ENCODE peak calls at places on chromosomes 3 and 15, in six cellular contexts. S is HFF-Myc, Y is GM06990, F is PC-9, G is HepG2, M is endodermal cell. H is an unnamed sample.

GRCh38 chr3:182212479-182213076 is 500.9 kb downstream of the SOX2 start:
- DNase-seq in S (peak; percentile 27), Y (no peak), G (peak; percentile 96), M (peak; percentile 85), F (peak; percentile 87), H (peak; percentile 92)

GRCh38 chr3:109050591-109051167 is 67.3 kb downstream of the MORC1 start:
- DNase-seq in S (no peak), Y (no peak), G (peak; percentile 3), M (peak; percentile 56), F (peak; percentile 20), H (peak; percentile 41)

GRCh38 chr15:88215249-88215648 is 41.3 kb downstream of the NTRK3 start:
- DNase-seq in Y (no peak), M (no peak), S (no peak), F (no peak), G (no peak), H (no peak)

GRCh38 chr3:47298439-47298838 is 15.7 kb downstream of the KLHL18 start:
- DNase-seq in Y (no peak), G (no peak), F (no peak), M (no peak), S (no peak), H (no peak)

GRCh38 chr3:150341893-150342292 is 66.2 kb upstream of the TSC22D2 start:
- DNase-seq in F (no peak), S (no peak), Y (no peak), M (no peak), G (no peak), H (no peak)

GRCh38 chr15:95394186-95395067 is 936.1 kb upstream of the NR2F2 start:
- DNase-seq in Y (no peak), M (no peak), G (no peak), F (no peak), S (no peak), H (no peak)

GRCh38 chr15:74555192-74555591 is 14.2 kb downstream of the ARID3B start:
- DNase-seq in G (no peak), Y (no peak), S (no peak), F (no peak), M (peak; percentile 13), H (no peak)

GRCh38 chr15:97759363-97759762 is 201.1 kb upstream of the ARRDC4 start:
- DNase-seq in S (no peak), M (no peak), G (no peak), F (no peak), Y (no peak), H (no peak)

GRCh38 chr3:24583004-24583403 is 88.4 kb upstream of the THRB start:
- DNase-seq in F (no peak), M (no peak), Y (no peak), S (no peak), G (peak; percentile 30), H (peak; percentile 21)

GRCh38 chr15:63818191-63818590 is 15.6 kb downstream of the HERC1 start:
- DNase-seq in Y (no peak), S (no peak), M (no peak), G (no peak), F (no peak), H (no peak)

GRCh38 chr15:66650433-66650832 is 51.6 kb upstream of the SMAD6 start:
- DNase-seq in F (peak; percentile 33), M (no peak), S (no peak), Y (no peak), G (peak; percentile 16), H (no peak)

GRCh38 chr15:100926258-100926657 is 7.1 kb downstream of the LRRK1 start:
- DNase-seq in M (peak; percentile 85), F (no peak), G (no peak), Y (peak; percentile 53), S (no peak), H (no peak)

GRCh38 chr15:101318147-101318809 is 23.2 kb upstream of the SNRPA1 start:
- DNase-seq in M (no peak), Y (no peak), G (no peak), S (no peak), F (no peak), H (no peak)

DNA sequence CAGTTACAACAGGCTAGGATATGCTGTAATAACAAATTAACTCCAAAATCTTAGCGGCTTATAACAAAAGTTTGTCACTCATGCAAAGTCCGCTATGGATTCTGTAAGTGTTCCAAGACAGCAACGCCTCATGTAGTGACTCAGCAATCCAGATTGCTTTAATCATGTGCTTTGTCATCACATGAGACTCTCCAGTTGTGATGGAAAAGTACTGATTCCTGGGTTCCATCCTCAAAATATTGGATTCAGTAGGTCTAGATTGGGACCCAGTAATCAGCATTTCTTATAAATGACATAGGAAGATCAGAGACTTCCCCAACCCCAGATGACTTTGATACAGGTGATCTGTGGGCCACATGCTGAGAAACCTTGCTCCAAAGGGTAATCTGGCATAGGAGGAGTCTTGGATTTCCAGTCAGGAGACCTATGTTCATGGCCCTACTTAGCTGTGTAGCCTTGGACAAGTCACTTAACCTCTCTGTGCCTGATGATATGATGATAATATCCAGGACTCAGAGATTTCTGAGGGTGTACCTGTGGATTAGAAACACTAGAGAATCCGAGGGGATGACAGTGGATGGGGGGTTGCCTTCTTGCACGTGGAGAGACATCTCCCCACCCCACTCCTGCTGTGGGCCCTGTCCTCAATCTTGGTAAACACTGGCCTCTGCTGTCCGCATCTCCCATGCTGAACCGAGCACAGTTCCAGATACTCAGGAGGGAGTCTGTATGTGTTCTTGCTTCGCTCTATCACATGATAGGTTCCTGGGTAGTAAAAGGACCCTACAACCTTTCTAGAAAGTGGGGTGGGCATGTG is 65.5 kb downstream of the CORO2B start:
- DNase-seq in G (no peak), S (peak; percentile 49), Y (no peak), F (no peak), M (peak; percentile 36), H (no peak)
- TF ChIP-seq CTCF in G (no peak), S (no peak), Y (no peak), F (no peak), M (no peak), H (no peak)

DNA sequence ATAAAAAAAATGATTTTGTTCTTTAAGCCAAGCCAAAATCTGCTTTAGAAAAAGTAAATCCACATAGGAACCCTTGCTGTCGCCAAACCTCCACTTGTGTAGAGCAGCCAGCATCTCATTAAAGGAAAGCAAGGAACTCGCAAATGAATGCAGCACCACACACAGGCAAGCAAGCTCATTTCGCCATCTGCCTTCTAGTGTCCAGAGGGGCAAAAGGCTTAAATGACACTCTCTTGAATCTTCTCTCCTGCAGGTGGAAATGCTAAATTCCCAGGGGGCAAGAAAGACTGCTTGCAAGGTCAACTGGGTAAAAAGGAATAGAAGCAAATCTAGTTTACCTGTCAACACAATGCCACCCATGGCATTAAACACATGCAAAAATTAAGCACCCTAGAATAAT is 2.4 kb downstream of the MB21D2 start:
- DNase-seq in M (peak; percentile 72), F (peak; percentile 30), S (peak; percentile 66), Y (peak; percentile 36), G (peak; percentile 41), H (peak; percentile 54)
- TF ChIP-seq CTCF in M (peak; percentile 53), F (peak; percentile 26), S (peak; percentile 35), Y (peak; percentile 43), G (peak; percentile 26), H (no peak)

DNA sequence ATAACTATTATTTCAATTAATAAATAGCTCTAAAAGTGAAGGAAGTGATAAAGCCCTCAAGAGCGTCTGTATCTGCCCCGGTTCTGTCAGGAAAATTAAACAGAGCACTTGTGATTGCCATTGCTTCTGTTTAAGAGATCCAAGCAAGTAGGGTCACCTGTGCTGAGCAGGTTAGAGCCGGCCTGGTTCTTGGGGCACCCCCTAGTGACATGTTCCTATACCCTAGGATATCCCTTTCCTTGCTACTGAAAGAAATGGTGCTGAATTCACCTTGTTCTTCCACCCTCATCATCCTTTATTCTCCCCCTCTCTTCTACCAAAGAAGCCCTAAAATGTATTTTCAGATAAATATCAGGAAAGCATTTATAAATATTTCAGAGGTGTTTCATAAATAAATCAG is 323.5 kb downstream of the RORA start:
- DNase-seq in G (no peak), M (peak; percentile 73), S (no peak), Y (no peak), F (no peak), H (peak; percentile 33)
- TF ChIP-seq CTCF in G (peak; percentile 60), M (peak; percentile 69), S (no peak), Y (peak; percentile 46), F (no peak), H (peak; percentile 24)

DNA sequence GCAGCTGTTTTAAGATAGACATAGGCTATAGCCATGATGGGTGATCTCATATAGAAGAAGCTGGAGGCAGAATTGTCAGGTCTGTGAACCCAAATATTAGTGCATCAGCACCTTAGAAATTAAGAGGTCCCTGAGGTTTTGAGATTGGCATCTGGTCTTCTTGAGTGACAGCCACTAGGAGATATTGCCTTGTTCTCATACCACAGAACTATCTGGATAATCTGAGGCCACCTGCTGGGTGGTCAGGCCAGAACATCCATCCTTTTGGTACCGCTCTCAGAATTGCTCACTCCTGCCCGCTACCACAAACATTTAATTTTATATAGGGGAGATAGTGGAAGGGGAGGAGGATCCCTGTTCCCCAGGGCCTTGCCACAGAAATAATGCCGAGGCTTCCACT is 210.6 kb upstream of the ZPLD1 start:
- DNase-seq in M (no peak), Y (peak; percentile 21), S (no peak), F (peak; percentile 43), G (peak; percentile 12), H (peak; percentile 47)
- TF ChIP-seq CTCF in M (no peak), Y (peak; percentile 28), S (peak; percentile 17), F (peak; percentile 61), G (peak; percentile 44), H (peak; percentile 35)

GRCh38 chr3:187746479-187747335 is 1.4 kb upstream of the BCL6 start:
- DNase-seq in Y (no peak), S (no peak), M (peak; percentile 70), G (no peak), F (no peak), H (no peak)

GRCh38 chr3:187750041-187750512 is 4.8 kb upstream of the BCL6 start:
- DNase-seq in M (peak; percentile 89), Y (peak; percentile 42), F (peak; percentile 93), G (peak; percentile 92), S (no peak), H (peak; percentile 93)

GRCh38 chr3:187747506-187747905 is 2.2 kb upstream of the BCL6 start:
- DNase-seq in M (no peak), F (no peak), Y (no peak), S (no peak), G (no peak), H (no peak)

GRCh38 chr3:187746059-187746453 is 788 bp upstream of the BCL6 start:
- DNase-seq in M (no peak), S (no peak), F (no peak), Y (no peak), G (no peak), H (no peak)

DNA sequence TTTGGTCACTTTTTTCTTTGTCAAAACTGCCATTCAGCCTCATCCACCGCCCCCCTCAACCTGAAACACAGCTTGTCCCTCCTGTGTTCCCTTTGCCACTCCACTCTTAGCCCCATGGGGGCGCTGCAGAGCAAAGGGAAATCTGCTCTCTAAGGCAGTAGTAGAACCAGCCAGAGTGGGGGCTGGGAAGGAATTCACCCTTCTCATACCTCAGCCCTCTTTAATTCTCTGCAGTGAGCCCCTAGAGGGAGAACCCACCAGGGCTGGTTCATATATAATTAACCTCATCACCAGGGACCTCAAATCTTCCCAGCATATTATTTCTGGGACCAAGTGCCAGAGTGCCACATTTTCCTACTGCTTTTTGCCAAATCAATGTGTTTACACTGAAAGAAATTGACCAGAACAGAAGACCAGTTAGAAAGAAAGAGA is 2.8 kb upstream of the BCL6 start:
- DNase-seq in Y (no peak), M (peak; percentile 99), S (no peak), F (peak; percentile 94), G (peak; percentile 82), H (peak; percentile 98)
- TF ChIP-seq CTCF in Y (peak; percentile 96), M (peak; percentile 98), S (peak; percentile 99), F (peak; percentile 100), G (peak; percentile 92), H (peak; percentile 99)

GRCh38 chr15:65086680-65087111 is 10.2 kb downstream of the KBTBD13 start:
- DNase-seq in F (no peak), Y (no peak), G (no peak), S (no peak), M (no peak), H (no peak)
- TF ChIP-seq CTCF in F (peak; percentile 44), Y (no peak), G (no peak), S (no peak), M (peak; percentile 43), H (no peak)

GRCh38 chr3:29764603-29765254 is 483.9 kb downstream of the RBMS3 start:
- DNase-seq in M (no peak), F (peak; percentile 11), S (peak; percentile 79), Y (no peak), G (no peak), H (peak; percentile 23)
- TF ChIP-seq CTCF in M (no peak), F (peak; percentile 62), S (peak; percentile 48), Y (peak; percentile 40), G (no peak), H (no peak)

H was measured in Calu3.